ENCODE peak calls at places on chromosome 9, in five cellular contexts. M, I, L, V and H are unnamed samples.

GRCh38 chr9:124033967-124034366 is 22.4 kb downstream of the LHX2 start:
- DNase-seq in V (no peak), M (peak; percentile 22), I (no peak), L (no peak), H (no peak)

GRCh38 chr9:134126373-134126772 is 9.5 kb upstream of the WDR5 start:
- DNase-seq in L (no peak), I (no peak), V (no peak), M (no peak), H (no peak)

GRCh38 chr9:23537192-23538059 is 288.6 kb downstream of the ELAVL2 start:
- DNase-seq in I (no peak), V (no peak), L (no peak), M (no peak), H (no peak)

GRCh38 chr9:76086521-76086920 is 196.0 kb downstream of the PCSK5 start:
- DNase-seq in M (no peak), V (no peak), L (no peak), I (no peak), H (no peak)

GRCh38 chr9:123679330-123679987 is 250.5 kb downstream of the DENND1A start:
- DNase-seq in V (no peak), M (no peak), L (no peak), I (no peak), H (peak; percentile 82)

GRCh38 chr9:111195779-111196178 is 134.2 kb downstream of the OR2K2 start:
- DNase-seq in V (no peak), I (no peak), M (no peak), L (no peak), H (no peak)

GRCh38 chr9:75175395-75175794 is 87.1 kb downstream of the OSTF1 start:
- DNase-seq in V (no peak), L (no peak), I (no peak), M (no peak), H (no peak)

GRCh38 chr9:5554254-5554653 is 43.9 kb downstream of the PDCD1LG2 start:
- DNase-seq in I (no peak), V (peak; percentile 18), M (no peak), L (no peak), H (no peak)

GRCh38 chr9:127087411-127087810 is 35.0 kb downstream of the ANGPTL2 start:
- DNase-seq in I (no peak), M (no peak), V (no peak), L (no peak), H (no peak)

GRCh38 chr9:38339087-38339486 is 53.4 kb upstream of the ALDH1B1 start:
- DNase-seq in I (no peak), M (peak; percentile 30), L (peak; percentile 1), V (peak; percentile 85), H (no peak)

GRCh38 chr9:121736147-121736721 is 84.8 kb downstream of the DAB2IP start:
- DNase-seq in V (no peak), L (no peak), I (peak; percentile 77), M (no peak), H (peak; percentile 83)

GRCh38 chr9:36739538-36740116 is 166.9 kb downstream of the MELK start:
- DNase-seq in L (no peak), M (no peak), I (no peak), V (no peak), H (no peak)

GRCh38 chr9:93674580-93675335 is 98.4 kb downstream of the PHF2 start:
- DNase-seq in V (no peak), I (no peak), M (peak; percentile 52), L (no peak), H (peak; percentile 52)

GRCh38 chr9:12702160-12702758 is 9.1 kb downstream of the TYRP1 start:
- DNase-seq in I (peak; percentile 37), L (no peak), V (peak; percentile 73), M (no peak), H (no peak)

GRCh38 chr9:133113163-133113927 is 7.7 kb downstream of the RALGDS start:
- DNase-seq in I (no peak), M (no peak), V (peak; percentile 73), L (no peak), H (peak; percentile 84)

GRCh38 chr9:69325409-69326212 is 596 bp downstream of the ENTREP1 start:
- DNase-seq in V (peak; percentile 35), I (peak; percentile 19), L (no peak), M (no peak), H (no peak)

GRCh38 chr9:124359841-124360240 is 55.4 kb downstream of the PSMB7 start:
- DNase-seq in I (no peak), L (no peak), V (no peak), M (no peak), H (no peak)

GRCh38 chr9:115997923-115998322 is 155.7 kb upstream of the PAPPA start:
- DNase-seq in V (peak; percentile 78), L (no peak), I (no peak), M (no peak), H (no peak)

GRCh38 chr9:19885608-19886007 is 96.8 kb upstream of the SLC24A2 start:
- DNase-seq in L (no peak), M (no peak), I (no peak), V (no peak), H (no peak)

GRCh38 chr9:85960688-85961093 is 19.7 kb downstream of the NAA35 start:
- DNase-seq in M (no peak), L (no peak), V (no peak), I (no peak), H (no peak)

GRCh38 chr9:87322840-87323635 is 174.6 kb upstream of the DAPK1 start:
- DNase-seq in M (no peak), L (no peak), I (no peak), V (no peak), H (no peak)

GRCh38 chr9:89165880-89166279 is 12.7 kb downstream of the SHC3 start:
- DNase-seq in I (no peak), M (no peak), L (no peak), V (no peak), H (no peak)

GRCh38 chr9:94625835-94626234 is 13.5 kb downstream of the FBP1 start:
- DNase-seq in I (no peak), M (no peak), L (no peak), V (no peak), H (no peak)

GRCh38 chr9:119092125-119092524 is 277.1 kb downstream of the BRINP1 start:
- DNase-seq in I (no peak), L (no peak), M (no peak), V (no peak), H (no peak)

GRCh38 chr9:124256517-124257069 is 1.2 kb upstream of the NEK6 start:
- DNase-seq in V (peak; percentile 92), I (no peak), L (no peak), M (no peak), H (peak; percentile 63)

GRCh38 chr9:4497855-4498254 is 7.6 kb downstream of the SLC1A1 start:
- DNase-seq in V (peak; percentile 37), M (no peak), I (no peak), L (no peak), H (no peak)

GRCh38 chr9:119905706-119906105 is 536.5 kb upstream of the BRINP1 start:
- DNase-seq in V (no peak), L (no peak), I (no peak), M (no peak), H (no peak)

GRCh38 chr9:125999504-125999881 is 252.3 kb downstream of the PBX3 start:
- DNase-seq in L (no peak), V (no peak), M (peak; percentile 19), I (no peak), H (no peak)

GRCh38 chr9:72911816-72912215 is 41.0 kb downstream of the ALDH1A1 start:
- DNase-seq in L (no peak), M (no peak), V (no peak), I (no peak), H (no peak)

GRCh38 chr9:14207352-14207995 is 106.5 kb downstream of the NFIB start:
- DNase-seq in I (no peak), V (peak; percentile 58), L (no peak), M (no peak), H (no peak)

GRCh38 chr9:92610470-92611420 is 59.2 kb downstream of the IPPK start:
- DNase-seq in V (no peak), I (no peak), M (no peak), L (no peak), H (no peak)

GRCh38 chr9:33130961-33131360 is 36.2 kb downstream of the B4GALT1 start:
- DNase-seq in V (no peak), L (no peak), I (no peak), M (peak; percentile 61), H (peak; percentile 67)

GRCh38 chr9:127541865-127542264 is 70.2 kb upstream of the STXBP1 start:
- DNase-seq in I (no peak), L (no peak), V (peak; percentile 82), M (no peak), H (no peak)

GRCh38 chr9:134461436-134461982 is 135.3 kb downstream of the RXRA start:
- DNase-seq in I (no peak), L (no peak), M (no peak), V (no peak), H (no peak)

GRCh38 chr9:13939129-13939528 is 374.8 kb downstream of the NFIB start:
- DNase-seq in M (no peak), V (peak; percentile 65), L (no peak), I (no peak), H (no peak)

GRCh38 chr9:128946945-128947422 is 419 bp downstream of the DOLK start:
- DNase-seq in I (peak; percentile 12), L (no peak), M (peak; percentile 76), V (peak; percentile 38), H (no peak)

GRCh38 chr9:93129286-93129685 is 4.8 kb downstream of the NINJ1 start:
- DNase-seq in M (peak; percentile 61), I (no peak), L (no peak), V (no peak), H (peak; percentile 89)

GRCh38 chr9:69785757-69786156 is 25.9 kb upstream of the PTAR1 start:
- DNase-seq in L (no peak), I (no peak), V (peak; percentile 52), M (no peak), H (no peak)